ENCODE peak calls at places on chromosomes 11 and 22, in nine cellular contexts. A is Peyer's patch, K is suprapubic skin, Z is endothelial cell of umbilical vein, B is transverse colon, W is body of pancreas, I is HCT116, X is H54, N is IMR-90. L is an unnamed sample.

GRCh38 chr22:48071305-48071704 is 1308.9 kb downstream of the TBC1D22A start:
- DNase-seq in A (no peak), K (no peak), Z (no peak), B (no peak), W (no peak), I (no peak), X (no peak), N (no peak), L (no peak)

GRCh38 chr22:19958083-19959042 is 16.7 kb upstream of the TXNRD2 start:
- DNase-seq in A (no peak), K (no peak), Z (no peak), B (no peak), W (no peak), I (no peak), X (no peak), N (peak), L (no peak)

GRCh38 chr11:88308576-88308975 is 29.0 kb downstream of the CTSC start:
- DNase-seq in A (no peak), K (no peak), Z (no peak), B (no peak), W (no peak), I (no peak), X (no peak), N (no peak), L (no peak)

GRCh38 chr11:11427185-11427944 is 74.3 kb upstream of the CSNK2A3 start:
- DNase-seq in A (no peak), K (no peak), Z (no peak), B (no peak), W (no peak), I (no peak), X (no peak), N (no peak), L (no peak)

GRCh38 chr11:16881074-16881709 is 133.0 kb downstream of the PLEKHA7 start:
- DNase-seq in A (no peak), K (no peak), Z (no peak), B (no peak), W (peak), I (no peak), X (peak), N (peak), L (no peak)

GRCh38 chr11:73570415-73571114 is 27.3 kb downstream of the FAM168A start:
- DNase-seq in A (no peak), K (no peak), Z (peak), B (no peak), W (no peak), I (peak), X (no peak), N (peak), L (no peak)

GRCh38 chr11:95443386-95443785 is 212.4 kb upstream of the SESN3 start:
- DNase-seq in A (peak), K (no peak), Z (no peak), B (no peak), W (no peak), I (no peak), X (no peak), N (no peak), L (no peak)

GRCh38 chr22:44758354-44758969 is 6.1 kb downstream of the ARHGAP8 start:
- DNase-seq in A (no peak), K (no peak), Z (no peak), B (no peak), W (no peak), I (no peak), X (no peak), N (peak), L (no peak)

DNA sequence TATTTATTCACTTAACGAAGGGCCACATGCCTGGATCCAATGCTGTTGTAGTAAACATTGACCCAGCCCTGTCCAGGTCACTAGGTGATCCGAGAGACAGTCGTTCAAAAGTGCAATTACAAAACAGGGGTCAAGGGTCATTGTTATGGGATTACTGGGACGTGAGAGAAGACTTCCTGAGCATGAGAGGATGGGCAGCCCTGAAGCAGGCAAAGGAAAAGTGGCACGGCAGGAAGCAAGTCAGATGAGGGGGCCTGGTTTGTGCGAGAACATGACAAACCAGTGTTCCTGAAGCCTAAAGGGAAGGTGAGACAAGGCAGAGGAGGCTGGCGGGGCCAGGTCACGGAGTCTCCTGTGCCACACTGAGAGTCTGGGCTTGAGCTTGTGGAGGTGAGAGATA is 15.8 kb upstream of the MMP20 start:
- DNase-seq in A (no peak), K (no peak), Z (no peak), B (no peak), W (no peak), I (no peak), X (no peak), N (no peak), L (no peak)
- TF ChIP-seq POLR2A in A (no peak), K (no peak), Z (no peak), B (no peak), W (no peak), I (no peak), X (no peak), N (no peak), L (no peak)

GRCh38 chr11:58576792-58577440 is 1.3 kb upstream of the LPXN start:
- DNase-seq in A (no peak), K (no peak), Z (peak), B (no peak), W (no peak), I (no peak), X (no peak), N (peak), L (peak)

GRCh38 chr11:58579192-58580129 is 598 bp downstream of the ZFP91 start:
- DNase-seq in A (peak), K (peak), Z (peak), B (peak), W (peak), I (peak), X (peak), N (peak), L (peak)

GRCh38 chr11:58578635-58579191 is at the start of gene ZFP91:
- DNase-seq in A (peak), K (peak), Z (peak), B (peak), W (peak), I (peak), X (peak), N (peak), L (peak)

GRCh38 chr11:58578136-58578634 is 678 bp upstream of the ZFP91 start:
- DNase-seq in A (peak), K (peak), Z (peak), B (peak), W (peak), I (peak), X (peak), N (peak), L (peak)

DNA sequence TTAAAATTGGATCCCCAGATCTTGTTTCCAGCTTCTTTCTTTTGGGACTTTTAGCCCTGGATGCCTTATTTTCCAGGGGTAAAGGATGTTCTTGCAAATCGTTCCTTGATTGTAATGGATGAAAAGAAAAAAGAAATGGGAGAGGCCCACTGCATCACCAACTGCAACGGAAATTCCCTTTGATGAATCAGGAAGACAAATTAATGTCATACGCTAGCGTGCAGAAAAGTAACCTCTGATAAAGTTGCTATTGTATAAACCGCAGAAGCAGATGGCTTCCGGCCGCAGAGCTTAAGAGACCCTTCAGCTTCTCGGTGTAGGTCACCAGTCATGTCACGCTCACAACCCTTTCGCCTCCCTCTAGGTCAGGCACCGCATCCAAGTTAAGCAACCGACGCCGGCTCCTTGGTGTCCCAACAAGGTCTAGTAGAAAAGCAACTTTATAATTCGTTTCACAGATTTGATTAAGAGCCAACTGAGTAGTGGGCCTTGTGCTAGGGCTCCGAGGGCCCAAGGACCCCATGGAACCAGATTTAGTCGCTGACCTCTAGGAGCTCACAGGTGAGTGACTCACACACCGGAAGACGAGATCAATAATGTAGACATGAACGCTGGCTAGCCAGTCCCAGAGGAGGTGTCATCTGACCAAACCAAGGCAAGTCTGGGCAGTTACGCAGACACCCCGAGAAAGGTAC is 1.3 kb upstream of the ZFP91 start:
- DNase-seq in A (peak), K (peak), Z (peak), B (peak), W (peak), I (no peak), X (no peak), N (peak), L (no peak)
- TF ChIP-seq POLR2A in A (peak), K (peak), Z (peak), B (peak), W (peak), I (peak), X (peak), N (peak), L (peak)

DNA sequence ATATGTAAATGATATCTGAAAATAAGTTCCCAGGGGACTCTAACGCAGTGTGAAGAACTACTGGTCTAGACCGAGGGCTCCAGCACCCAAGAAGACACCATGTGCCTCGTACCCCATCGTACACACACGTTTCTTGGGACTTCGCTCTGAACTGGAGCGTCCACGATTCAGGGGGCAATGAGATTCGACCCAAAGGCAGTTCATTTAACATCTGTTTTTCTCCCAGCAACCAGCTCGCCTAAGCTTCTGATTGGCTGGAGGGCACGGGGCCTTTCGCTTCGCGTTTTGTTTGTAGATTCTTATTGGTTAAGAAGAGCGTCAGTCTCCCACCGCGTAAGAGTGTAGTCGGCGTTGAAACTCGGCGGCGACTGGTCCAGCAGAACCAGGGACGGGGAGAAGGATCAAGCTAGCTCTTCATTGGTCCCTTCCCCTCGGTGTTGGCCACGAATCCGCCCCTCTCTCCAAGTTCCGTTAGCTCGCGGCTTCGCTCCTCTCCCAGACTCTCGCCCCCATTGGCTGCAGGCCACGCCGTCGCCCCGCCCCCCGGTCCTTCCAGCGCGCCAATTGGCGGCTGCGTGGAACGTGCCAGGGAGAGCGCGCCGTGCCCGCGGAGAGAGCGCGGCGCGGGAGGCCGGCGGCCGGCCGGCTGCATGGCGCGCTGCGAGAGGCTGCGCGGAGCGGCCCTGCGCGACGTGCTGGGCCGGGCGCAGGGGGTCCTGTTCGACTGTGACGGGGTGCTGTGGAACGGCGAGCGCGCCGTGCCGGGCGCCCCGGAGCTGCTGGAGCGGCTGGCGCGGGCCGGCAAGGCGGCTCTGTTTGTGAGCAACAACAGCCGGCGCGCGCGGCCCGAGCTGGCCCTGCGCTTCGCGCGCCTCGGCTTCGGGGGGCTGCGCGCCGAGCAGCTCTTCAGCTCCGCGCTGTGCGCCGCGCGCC is at the start of gene PDXP:
- DNase-seq in A (peak), K (peak), Z (peak), B (peak), W (peak), I (peak), X (peak), N (peak), L (peak)
- TF ChIP-seq POLR2A in A (peak), K (no peak), Z (peak), B (no peak), W (peak), I (peak), X (peak), N (peak), L (peak)

GRCh38 chr22:43187171-43188099 is 501 bp upstream of the TTLL12 start:
- DNase-seq in A (peak), K (peak), Z (peak), B (peak), W (peak), I (peak), X (peak), N (peak), L (peak)
- TF ChIP-seq POLR2A in A (peak), K (no peak), Z (peak), B (peak), W (peak), I (peak), X (peak), N (peak), L (peak)

GRCh38 chr11:6607190-6607635 is 3.6 kb downstream of the ILK start:
- DNase-seq in A (no peak), K (no peak), Z (no peak), B (no peak), W (no peak), I (no peak), X (no peak), N (no peak), L (no peak)
- TF ChIP-seq POLR2A in A (no peak), K (no peak), Z (no peak), B (no peak), W (no peak), I (no peak), X (no peak), N (no peak), L (no peak)

DNA sequence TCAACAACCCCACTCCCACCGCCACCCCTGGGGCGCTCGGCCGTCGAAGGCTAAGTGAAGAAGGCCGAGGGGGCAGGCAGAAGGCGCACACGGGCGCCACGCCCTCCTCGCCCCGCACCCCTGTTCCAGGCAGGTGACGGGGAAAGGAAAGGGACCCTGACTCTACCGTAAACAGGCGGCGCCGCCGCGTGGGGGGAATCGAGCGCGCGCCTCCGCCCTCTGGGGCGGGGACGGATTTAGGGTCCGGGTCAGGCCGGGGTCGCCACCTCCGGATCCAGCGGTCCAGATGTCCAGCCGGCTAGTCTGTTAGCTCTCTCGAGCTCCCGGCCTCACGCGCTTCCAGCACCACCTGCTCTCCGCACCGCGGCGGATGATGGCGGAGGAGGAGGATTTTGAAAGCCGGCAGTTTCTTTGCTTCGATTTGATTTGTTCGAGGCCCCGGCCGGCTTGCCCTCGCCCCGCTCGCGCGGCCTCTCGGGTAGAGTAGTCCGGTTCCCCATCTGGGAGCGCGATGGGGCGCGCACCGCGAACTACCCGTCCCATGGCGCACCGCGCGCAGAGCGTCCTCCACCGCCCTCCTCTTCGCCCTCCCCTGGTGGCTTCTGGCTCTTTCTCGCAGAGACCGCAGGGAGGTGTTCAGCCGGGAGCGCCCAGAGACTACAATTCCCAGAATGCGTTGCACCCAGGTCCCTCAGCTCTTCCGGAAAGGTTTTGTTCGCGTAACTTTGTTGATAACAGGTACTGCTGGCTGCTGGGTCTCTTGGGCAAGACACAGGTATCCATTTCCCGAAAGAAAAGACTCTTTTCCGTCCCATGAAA is at the start of gene RANGAP1:
- DNase-seq in A (peak), K (peak), Z (peak), B (peak), W (peak), I (peak), X (peak), N (peak), L (peak)
- TF ChIP-seq POLR2A in A (peak), K (no peak), Z (peak), B (peak), W (peak), I (peak), X (peak), N (peak), L (peak)

L was measured in erythroblast.